ENCODE peak calls at places on chromosome X, in six cellular contexts. Z, U, J, W, S and L are unnamed samples.

GRCh38 chrX:119041175-119041574 is 31.6 kb upstream of the CT47C1 start:
- DNase-seq in W (no peak), U (peak; percentile 72), S (no peak), J (peak; percentile 82), Z (peak; percentile 50), L (peak; percentile 86)

GRCh38 chrX:68826113-68826980 is 2.5 kb upstream of the EFNB1 start:
- DNase-seq in Z (no peak), U (no peak), J (peak; percentile 52), S (no peak), W (no peak), L (peak; percentile 0)

GRCh38 chrX:51893931-51894696 is 691 bp downstream of the MAGED1 start:
- DNase-seq in Z (peak; percentile 11), U (peak; percentile 29), J (peak; percentile 69), W (no peak), S (peak; percentile 4), L (peak; percentile 10)

GRCh38 chrX:77640702-77641101 is 145.3 kb downstream of the ATRX start:
- DNase-seq in U (no peak), Z (no peak), S (peak; percentile 7), J (no peak), W (no peak), L (no peak)

GRCh38 chrX:15215366-15215765 is 54.5 kb downstream of the ASB9 start:
- DNase-seq in W (no peak), S (no peak), Z (no peak), U (no peak), J (no peak), L (no peak)

GRCh38 chrX:116605576-116605975 is 142.8 kb upstream of the CT83 start:
- DNase-seq in S (no peak), J (no peak), Z (no peak), W (no peak), U (no peak), L (no peak)

GRCh38 chrX:7110821-7111276 is 36.7 kb upstream of the STS start:
- DNase-seq in J (no peak), Z (no peak), S (no peak), U (no peak), W (no peak), L (peak; percentile 45)

GRCh38 chrX:151723156-151723760 is 7.4 kb downstream of the FATE1 start:
- DNase-seq in U (no peak), W (no peak), Z (no peak), J (no peak), S (no peak), L (peak; percentile 5)

GRCh38 chrX:2767631-2768455 is 16.0 kb downstream of the XG start:
- DNase-seq in Z (no peak), U (peak; percentile 34), W (no peak), J (peak; percentile 90), S (no peak), L (no peak)

GRCh38 chrX:68829594-68830485 is 1.0 kb downstream of the EFNB1 start:
- DNase-seq in W (no peak), S (peak; percentile 39), U (no peak), Z (peak; percentile 3), J (peak; percentile 70), L (peak; percentile 41)